ENCODE peak calls at places on chromosomes 4 and X, in four cellular contexts. P is tibial artery, J is HFF-Myc, Q is heart left ventricle. I is an unnamed sample.

GRCh38 chr4:88706574-88706973 is 8.9 kb upstream of the NAP1L5 start:
- DNase-seq in Q (peak; percentile 19), J (peak; percentile 32), P (peak; percentile 80), I (no peak)

GRCh38 chr4:25439913-25440477 is 62.9 kb downstream of the ANAPC4 start:
- DNase-seq in P (peak; percentile 61), J (peak; percentile 56), Q (peak; percentile 38), I (peak; percentile 74)

GRCh38 chrX:119015407-119016242 is 41.2 kb downstream of the LONRF3 start:
- DNase-seq in Q (peak; percentile 26), P (peak; percentile 62), J (peak; percentile 81), I (peak; percentile 57)

GRCh38 chrX:63471004-63471403 is 119.9 kb upstream of the SPIN4 start:
- DNase-seq in P (no peak), J (no peak), Q (no peak), I (no peak)

GRCh38 chrX:7706032-7706431 is 136.9 kb upstream of the VCX start:
- DNase-seq in P (no peak), Q (no peak), J (no peak), I (no peak)

GRCh38 chr4:4216668-4217067 is 10.1 kb downstream of the OTOP1 start:
- DNase-seq in P (no peak), J (peak; percentile 26), Q (no peak), I (no peak)

GRCh38 chr4:40629401-40630334 is at the start of gene RBM47:
- DNase-seq in P (peak; percentile 76), Q (peak; percentile 51), J (no peak), I (peak; percentile 91)

GRCh38 chrX:68910743-68911142 is 81.9 kb downstream of the EFNB1 start:
- DNase-seq in Q (no peak), P (no peak), J (no peak), I (no peak)

GRCh38 chrX:49171752-49172279 is at the start of gene PLP2:
- DNase-seq in J (no peak), P (peak; percentile 82), Q (no peak), I (peak; percentile 69)

GRCh38 chrX:96027363-96027894 is 657.2 kb upstream of the DIAPH2 start:
- DNase-seq in Q (no peak), J (no peak), P (no peak), I (no peak)

GRCh38 chrX:153226344-153227190 is 47.5 kb downstream of the MAGEA1 start:
- DNase-seq in P (no peak), Q (no peak), J (peak; percentile 27), I (no peak)

GRCh38 chr4:158025131-158025530 is 147.7 kb downstream of the GASK1B start:
- DNase-seq in P (no peak), Q (no peak), J (no peak), I (no peak)

GRCh38 chrX:110409925-110410324 is 51.3 kb downstream of the RTL9 start:
- DNase-seq in Q (no peak), P (no peak), J (no peak), I (no peak)

GRCh38 chrX:119552508-119552907 is 12.7 kb downstream of the STEEP1 start:
- DNase-seq in J (no peak), P (no peak), Q (no peak), I (no peak)

GRCh38 chr4:24880171-24880570 is 32.7 kb downstream of the CCDC149 start:
- DNase-seq in Q (no peak), P (no peak), J (no peak), I (no peak)

GRCh38 chr4:142406051-142406549 is 440.0 kb downstream of the INPP4B start:
- DNase-seq in J (no peak), Q (no peak), P (no peak), I (peak; percentile 19)

GRCh38 chr4:153349206-153349805 is 4.8 kb downstream of the MND1 start:
- DNase-seq in Q (no peak), J (no peak), P (no peak), I (no peak)

GRCh38 chrX:40267334-40268118 is 169.8 kb upstream of the BCOR start:
- DNase-seq in P (peak; percentile 76), Q (no peak), J (no peak), I (peak; percentile 51)

GRCh38 chr4:24754586-24754985 is 40.8 kb upstream of the SOD3 start:
- DNase-seq in J (no peak), P (no peak), Q (no peak), I (no peak)

GRCh38 chr4:133668061-133668851 is 519.2 kb downstream of the PCDH10 start:
- DNase-seq in Q (no peak), P (no peak), J (no peak), I (no peak)

GRCh38 chr4:7005571-7005970 is 37.6 kb upstream of the TADA2B start:
- DNase-seq in P (no peak), Q (no peak), J (no peak), I (no peak)

GRCh38 chrX:69919749-69920148 is 130.0 kb downstream of the AWAT2 start:
- DNase-seq in J (no peak), Q (no peak), P (no peak), I (no peak)
- H3K4me3 ChIP-seq in J (no peak overlapping the region), Q (no peak overlapping the region), P (no peak overlapping the region), I (no peak overlapping the region)

GRCh38 chrX:107429090-107429489 is 20.4 kb upstream of the FRMPD3 start:
- DNase-seq in Q (no peak), J (no peak), P (no peak), I (peak; percentile 47)
- TF ChIP-seq CTCF in Q (no peak), J (peak; percentile 17), P (no peak), I (peak; percentile 32)

DNA sequence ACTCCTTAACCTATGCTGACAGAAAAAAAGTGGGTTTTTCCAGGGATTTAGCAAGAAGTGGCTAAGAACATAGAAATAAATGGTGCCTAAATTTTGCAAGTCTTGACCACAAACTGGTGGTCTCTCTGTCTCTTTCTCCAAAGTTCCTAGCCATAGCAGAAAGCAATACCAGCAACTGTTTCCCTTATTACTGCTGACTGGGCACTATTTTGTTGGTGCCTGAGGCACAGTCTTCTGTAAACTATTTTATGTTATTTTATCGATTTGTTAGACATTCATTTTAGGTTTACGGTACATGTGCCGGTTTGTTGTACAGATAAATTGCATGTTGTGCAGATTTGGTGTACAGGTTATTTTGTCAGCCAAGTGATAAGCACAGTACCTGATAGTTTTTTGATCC is 234.6 kb upstream of the TECRL start:
- DNase-seq in Q (no peak), J (no peak), P (no peak), I (no peak)
- H3K4me3 ChIP-seq in Q (no peak overlapping the region), J (no peak overlapping the region), P (no peak overlapping the region), I (no peak overlapping the region)

GRCh38 chr4:150297861-150298474 is 219.7 kb downstream of the DCLK2 start:
- DNase-seq in Q (no peak), J (no peak), P (no peak), I (peak; percentile 55)
- TF ChIP-seq CTCF in Q (peak; percentile 60), J (peak; percentile 59), P (peak; percentile 64), I (peak; percentile 50)

GRCh38 chr4:46586566-46586965 is 196.6 kb upstream of the GABRA2 start:
- DNase-seq in Q (no peak), J (no peak), P (no peak), I (no peak)
- H3K4me3 ChIP-seq in Q (no peak overlapping the region), J (no peak overlapping the region), P (no peak overlapping the region), I (no peak overlapping the region)

GRCh38 chr4:155208258-155209054 is at the start of gene NPY2R:
- DNase-seq in P (no peak), J (no peak), Q (no peak), I (no peak)

GRCh38 chr4:155207534-155208257 is 740 bp upstream of the NPY2R start:
- DNase-seq in J (no peak), Q (no peak), P (no peak), I (no peak)
- TF ChIP-seq CTCF in J (peak; percentile 5), Q (no peak), P (no peak), I (no peak)

DNA sequence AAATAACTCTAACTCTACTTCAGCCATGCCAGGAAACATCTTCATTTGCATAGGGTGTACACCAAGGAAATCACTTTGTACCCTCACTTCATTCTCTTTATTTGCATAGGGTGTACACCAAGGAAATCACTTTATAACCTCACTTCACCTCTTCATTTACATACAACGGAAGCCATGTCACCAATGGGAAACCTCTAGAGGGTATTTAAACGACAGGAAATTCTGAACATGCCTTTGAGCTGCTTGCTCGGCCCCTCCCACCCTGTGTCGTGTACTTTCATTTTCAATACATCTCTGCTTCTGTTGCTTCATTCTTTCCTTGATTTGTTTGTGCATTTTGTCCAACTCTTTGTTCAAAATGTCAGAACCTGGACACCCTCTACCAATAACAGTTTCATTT is 848.1 kb upstream of the FRG1 start:
- DNase-seq in Q (no peak), P (no peak), J (no peak), I (no peak)
- H3K4me3 ChIP-seq in Q (no peak overlapping the region), P (peak overlapping the region; percentile 25), J (no peak overlapping the region), I (no peak overlapping the region)